ENCODE peak calls at places on chromosomes 13 and 19, in nine cellular contexts. One of them, this sample, is unnamed.

GRCh38 chr13:99969934-99970760 is 1.4 kb downstream of the ZIC5 start:
- DNase-seq in fibroblast of lung: peak
- DNase-seq in SK-N-SH: no peak
- DNase-seq in endothelial cell of umbilical vein: no peak
- DNase-seq in PC-3: no peak
- DNase-seq in ascending aorta: no peak
- DNase-seq in WERI-Rb-1: peak
- DNase-seq in vagina: no peak
- DNase-seq in left ventricle myocardium inferior: no peak
- DNase-seq in this sample: no peak

GRCh38 chr19:31307270-31307669 is 42.0 kb downstream of the TSHZ3 start:
- DNase-seq in vagina: no peak
- DNase-seq in WERI-Rb-1: no peak
- DNase-seq in ascending aorta: no peak
- DNase-seq in endothelial cell of umbilical vein: no peak
- DNase-seq in fibroblast of lung: no peak
- DNase-seq in PC-3: no peak
- DNase-seq in SK-N-SH: no peak
- DNase-seq in left ventricle myocardium inferior: no peak
- DNase-seq in this sample: no peak

GRCh38 chr19:3868770-3869456 is at the start of gene ZFR2:
- DNase-seq in vagina: no peak
- DNase-seq in fibroblast of lung: no peak
- DNase-seq in WERI-Rb-1: peak
- DNase-seq in left ventricle myocardium inferior: no peak
- DNase-seq in endothelial cell of umbilical vein: no peak
- DNase-seq in PC-3: no peak
- DNase-seq in SK-N-SH: peak
- DNase-seq in ascending aorta: no peak
- DNase-seq in this sample: no peak

GRCh38 chr19:14840206-14840605 is 5.2 kb upstream of the OR7A5 start:
- DNase-seq in ascending aorta: no peak
- DNase-seq in vagina: no peak
- DNase-seq in PC-3: peak
- DNase-seq in SK-N-SH: no peak
- DNase-seq in left ventricle myocardium inferior: no peak
- DNase-seq in fibroblast of lung: no peak
- DNase-seq in endothelial cell of umbilical vein: no peak
- DNase-seq in WERI-Rb-1: no peak
- DNase-seq in this sample: no peak

GRCh38 chr19:36665832-36666231 is 805 bp downstream of the ZNF461 start:
- DNase-seq in endothelial cell of umbilical vein: no peak
- DNase-seq in PC-3: no peak
- DNase-seq in SK-N-SH: peak
- DNase-seq in left ventricle myocardium inferior: no peak
- DNase-seq in WERI-Rb-1: no peak
- DNase-seq in vagina: no peak
- DNase-seq in fibroblast of lung: no peak
- DNase-seq in ascending aorta: no peak
- DNase-seq in this sample: no peak

GRCh38 chr19:14004619-14005380 is 1.3 kb downstream of the RFX1 start:
- DNase-seq in left ventricle myocardium inferior: peak
- DNase-seq in ascending aorta: peak
- DNase-seq in endothelial cell of umbilical vein: peak
- DNase-seq in WERI-Rb-1: no peak
- DNase-seq in fibroblast of lung: no peak
- DNase-seq in vagina: no peak
- DNase-seq in SK-N-SH: no peak
- DNase-seq in PC-3: no peak
- DNase-seq in this sample: no peak

GRCh38 chr13:48873598-48873997 is 102.1 kb upstream of the FNDC3A start:
- DNase-seq in endothelial cell of umbilical vein: no peak
- DNase-seq in fibroblast of lung: peak
- DNase-seq in left ventricle myocardium inferior: no peak
- DNase-seq in PC-3: peak
- DNase-seq in SK-N-SH: no peak
- DNase-seq in vagina: no peak
- DNase-seq in WERI-Rb-1: peak
- DNase-seq in ascending aorta: no peak
- DNase-seq in this sample: no peak

GRCh38 chr19:54952591-54953344 is 5.4 kb upstream of the NLRP7 start:
- DNase-seq in SK-N-SH: no peak
- DNase-seq in endothelial cell of umbilical vein: peak
- DNase-seq in vagina: no peak
- DNase-seq in left ventricle myocardium inferior: no peak
- DNase-seq in PC-3: peak
- DNase-seq in WERI-Rb-1: no peak
- DNase-seq in ascending aorta: no peak
- DNase-seq in fibroblast of lung: peak
- DNase-seq in this sample: no peak

GRCh38 chr13:76822691-76823267 is 63.4 kb downstream of the KCTD12 start:
- DNase-seq in ascending aorta: no peak
- DNase-seq in SK-N-SH: no peak
- DNase-seq in endothelial cell of umbilical vein: peak
- DNase-seq in WERI-Rb-1: no peak
- DNase-seq in PC-3: peak
- DNase-seq in fibroblast of lung: peak
- DNase-seq in left ventricle myocardium inferior: no peak
- DNase-seq in vagina: no peak
- DNase-seq in this sample: no peak

GRCh38 chr13:51959773-51960172 is 51.5 kb downstream of the ATP7B start:
- DNase-seq in ascending aorta: no peak
- DNase-seq in vagina: no peak
- DNase-seq in fibroblast of lung: no peak
- DNase-seq in WERI-Rb-1: no peak
- DNase-seq in PC-3: no peak
- DNase-seq in endothelial cell of umbilical vein: no peak
- DNase-seq in left ventricle myocardium inferior: no peak
- DNase-seq in SK-N-SH: no peak
- DNase-seq in this sample: no peak

GRCh38 chr19:48302600-48302959 is 22.8 kb upstream of the EMP3 start:
- DNase-seq in PC-3: no peak
- DNase-seq in endothelial cell of umbilical vein: no peak
- DNase-seq in vagina: no peak
- DNase-seq in WERI-Rb-1: peak
- DNase-seq in fibroblast of lung: no peak
- DNase-seq in ascending aorta: no peak
- DNase-seq in left ventricle myocardium inferior: no peak
- DNase-seq in SK-N-SH: no peak
- DNase-seq in this sample: no peak

GRCh38 chr13:93233997-93234416 is 7.4 kb downstream of the GPC6 start:
- DNase-seq in left ventricle myocardium inferior: no peak
- DNase-seq in fibroblast of lung: no peak
- DNase-seq in vagina: no peak
- DNase-seq in SK-N-SH: no peak
- DNase-seq in PC-3: no peak
- DNase-seq in WERI-Rb-1: peak
- DNase-seq in ascending aorta: no peak
- DNase-seq in endothelial cell of umbilical vein: no peak
- DNase-seq in this sample: no peak

GRCh38 chr13:66967825-66968597 is 262.1 kb downstream of the PCDH9 start:
- DNase-seq in left ventricle myocardium inferior: no peak
- DNase-seq in WERI-Rb-1: no peak
- DNase-seq in vagina: no peak
- DNase-seq in ascending aorta: no peak
- DNase-seq in PC-3: no peak
- DNase-seq in endothelial cell of umbilical vein: no peak
- DNase-seq in fibroblast of lung: no peak
- DNase-seq in SK-N-SH: no peak
- DNase-seq in this sample: no peak

GRCh38 chr13:45055902-45056648 is 64.2 kb upstream of the GTF2F2 start:
- DNase-seq in left ventricle myocardium inferior: no peak
- DNase-seq in ascending aorta: no peak
- DNase-seq in PC-3: peak
- DNase-seq in vagina: no peak
- DNase-seq in WERI-Rb-1: peak
- DNase-seq in SK-N-SH: no peak
- DNase-seq in endothelial cell of umbilical vein: no peak
- DNase-seq in fibroblast of lung: peak
- DNase-seq in this sample: no peak

GRCh38 chr13:44221657-44222056 is 152.0 kb upstream of the SERP2 start:
- DNase-seq in WERI-Rb-1: no peak
- DNase-seq in endothelial cell of umbilical vein: no peak
- DNase-seq in left ventricle myocardium inferior: no peak
- DNase-seq in SK-N-SH: no peak
- DNase-seq in fibroblast of lung: no peak
- DNase-seq in PC-3: no peak
- DNase-seq in vagina: peak
- DNase-seq in ascending aorta: no peak
- DNase-seq in this sample: no peak

GRCh38 chr13:39144941-39145533 is 106.8 kb downstream of the NHLRC3 start:
- DNase-seq in PC-3: peak
- DNase-seq in left ventricle myocardium inferior: peak
- DNase-seq in WERI-Rb-1: peak
- DNase-seq in endothelial cell of umbilical vein: peak
- DNase-seq in ascending aorta: no peak
- DNase-seq in vagina: no peak
- DNase-seq in SK-N-SH: peak
- DNase-seq in fibroblast of lung: peak
- DNase-seq in this sample: peak

GRCh38 chr19:1060689-1061088 is 6.3 kb upstream of the ARHGAP45 start:
- DNase-seq in ascending aorta: no peak
- DNase-seq in WERI-Rb-1: no peak
- DNase-seq in SK-N-SH: no peak
- DNase-seq in fibroblast of lung: no peak
- DNase-seq in left ventricle myocardium inferior: no peak
- DNase-seq in endothelial cell of umbilical vein: no peak
- DNase-seq in PC-3: no peak
- DNase-seq in vagina: no peak
- DNase-seq in this sample: no peak

GRCh38 chr19:7355151-7355845 is 6.6 kb downstream of the ARHGEF18 start:
- DNase-seq in endothelial cell of umbilical vein: no peak
- DNase-seq in ascending aorta: no peak
- DNase-seq in left ventricle myocardium inferior: no peak
- DNase-seq in WERI-Rb-1: no peak
- DNase-seq in fibroblast of lung: peak
- DNase-seq in PC-3: no peak
- DNase-seq in vagina: no peak
- DNase-seq in SK-N-SH: no peak
- DNase-seq in this sample: no peak

DNA sequence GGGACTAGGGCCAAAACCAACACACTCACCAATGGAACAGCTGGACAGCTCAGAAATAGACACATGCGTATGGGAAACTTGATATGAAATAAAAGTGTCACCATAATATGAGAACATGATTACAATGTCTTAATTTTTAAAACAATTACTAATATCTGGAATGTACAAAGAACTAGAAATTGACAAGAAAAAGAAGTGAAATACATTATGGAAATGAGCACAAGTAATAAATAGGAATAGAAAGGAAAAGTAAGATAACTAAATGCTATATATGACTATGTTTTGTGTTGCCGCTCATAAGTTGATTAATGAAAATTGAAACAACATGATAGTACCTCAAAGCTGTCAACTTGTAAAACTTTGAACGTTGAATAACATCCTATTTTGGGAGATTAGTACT is 801.1 kb downstream of the SLITRK5 start:
- DNase-seq in ascending aorta: no peak
- DNase-seq in vagina: no peak
- DNase-seq in left ventricle myocardium inferior: no peak
- DNase-seq in SK-N-SH: no peak
- DNase-seq in WERI-Rb-1: no peak
- DNase-seq in fibroblast of lung: no peak
- DNase-seq in endothelial cell of umbilical vein: no peak
- DNase-seq in PC-3: no peak
- DNase-seq in this sample: no peak
- H3K4me3 ChIP-seq in ascending aorta: no peak
- H3K4me3 ChIP-seq in vagina: no peak
- H3K4me3 ChIP-seq in left ventricle myocardium inferior: no peak
- H3K4me3 ChIP-seq in SK-N-SH: no peak
- H3K4me3 ChIP-seq in WERI-Rb-1: no peak
- H3K4me3 ChIP-seq in fibroblast of lung: no peak
- H3K4me3 ChIP-seq in endothelial cell of umbilical vein: no peak
- H3K4me3 ChIP-seq in PC-3: no peak
- H3K4me3 ChIP-seq in this sample: no peak

DNA sequence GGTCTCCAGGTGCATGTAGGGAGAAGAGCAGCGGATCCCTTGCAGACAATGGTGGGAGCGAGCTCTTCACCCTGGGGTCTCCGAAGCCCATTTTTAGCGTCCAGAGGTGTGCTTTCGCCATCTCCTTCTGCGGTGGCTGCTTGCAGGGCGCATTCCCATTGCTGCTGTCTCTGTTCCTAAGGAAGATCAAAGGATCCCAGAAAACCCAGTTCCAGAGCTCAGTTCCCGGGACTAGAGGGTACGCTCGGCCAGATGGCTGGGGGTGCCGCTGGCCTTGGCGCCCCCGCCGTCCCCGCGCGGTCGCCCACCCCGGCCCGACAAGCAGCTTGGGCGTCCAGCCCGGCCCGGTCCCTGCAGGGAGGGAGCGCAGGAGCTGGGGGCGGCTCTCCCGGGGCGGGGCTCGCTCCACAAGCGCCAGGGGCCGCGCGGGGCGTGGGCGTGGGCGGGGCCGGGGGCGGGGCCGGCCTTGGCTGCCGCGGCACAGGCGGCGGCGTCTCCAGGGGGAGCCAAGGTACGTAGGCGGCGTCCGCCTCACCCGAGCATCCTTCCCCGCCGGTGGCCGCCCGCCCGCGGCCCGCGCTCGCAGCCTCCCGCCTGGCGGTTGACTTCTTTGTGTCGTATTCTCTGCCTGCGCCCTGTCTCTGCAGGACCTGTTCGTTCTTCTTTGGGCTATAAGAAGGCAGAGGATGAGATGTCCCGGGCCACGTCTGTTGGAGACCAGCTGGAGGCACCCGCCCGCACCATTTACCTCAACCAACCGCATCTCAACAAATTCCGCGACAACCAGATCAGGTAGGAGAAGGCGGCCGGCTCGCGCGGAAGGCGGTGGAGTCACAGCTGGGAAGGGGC is 96.8 kb downstream of the ATP8A2 start:
- DNase-seq in WERI-Rb-1: peak
- DNase-seq in vagina: no peak
- DNase-seq in endothelial cell of umbilical vein: no peak
- DNase-seq in PC-3: no peak
- DNase-seq in fibroblast of lung: peak
- DNase-seq in left ventricle myocardium inferior: no peak
- DNase-seq in SK-N-SH: peak
- DNase-seq in ascending aorta: no peak
- DNase-seq in this sample: peak
- TF ChIP-seq CTCF in WERI-Rb-1: peak
- TF ChIP-seq CTCF in vagina: no peak
- TF ChIP-seq CTCF in endothelial cell of umbilical vein: no peak
- TF ChIP-seq CTCF in PC-3: no peak
- TF ChIP-seq CTCF in fibroblast of lung: no peak
- TF ChIP-seq CTCF in left ventricle myocardium inferior: no peak
- TF ChIP-seq CTCF in SK-N-SH: no peak
- TF ChIP-seq CTCF in ascending aorta: no peak
- TF ChIP-seq CTCF in this sample: peak

GRCh38 chr13:109395014-109395413 is 391.4 kb downstream of the IRS2 start:
- DNase-seq in SK-N-SH: no peak
- DNase-seq in endothelial cell of umbilical vein: no peak
- DNase-seq in fibroblast of lung: no peak
- DNase-seq in PC-3: no peak
- DNase-seq in ascending aorta: no peak
- DNase-seq in vagina: no peak
- DNase-seq in WERI-Rb-1: no peak
- DNase-seq in left ventricle myocardium inferior: no peak
- DNase-seq in this sample: no peak
- H3K27ac ChIP-seq in SK-N-SH: peak
- H3K27ac ChIP-seq in endothelial cell of umbilical vein: no peak
- H3K27ac ChIP-seq in fibroblast of lung: no peak
- H3K27ac ChIP-seq in PC-3: no peak
- H3K27ac ChIP-seq in ascending aorta: no peak
- H3K27ac ChIP-seq in vagina: no peak
- H3K27ac ChIP-seq in WERI-Rb-1: no peak
- H3K27ac ChIP-seq in left ventricle myocardium inferior: no peak
- H3K27ac ChIP-seq in this sample: no peak

GRCh38 chr19:57320180-57321084 is at the start of gene ZNF543:
- DNase-seq in SK-N-SH: peak
- DNase-seq in endothelial cell of umbilical vein: peak
- DNase-seq in vagina: peak
- DNase-seq in ascending aorta: peak
- DNase-seq in WERI-Rb-1: peak
- DNase-seq in PC-3: peak
- DNase-seq in left ventricle myocardium inferior: peak
- DNase-seq in fibroblast of lung: peak
- DNase-seq in this sample: peak
- H3K4me3 ChIP-seq in SK-N-SH: peak
- H3K4me3 ChIP-seq in endothelial cell of umbilical vein: peak
- H3K4me3 ChIP-seq in vagina: peak
- H3K4me3 ChIP-seq in ascending aorta: peak
- H3K4me3 ChIP-seq in WERI-Rb-1: peak
- H3K4me3 ChIP-seq in PC-3: peak
- H3K4me3 ChIP-seq in left ventricle myocardium inferior: peak
- H3K4me3 ChIP-seq in fibroblast of lung: peak
- H3K4me3 ChIP-seq in this sample: peak